ENCODE peak calls at places on chromosomes 16 and 17, in nine cellular contexts. C is PC-3, H is SK-N-SH, U is hepatocyte, G is GM23338, T is GM23248, I is neural progenitor cell, V is HCT116, Q is MM.1S. K is an unnamed sample.

GRCh38 chr16:84482001-84482891 is 22.2 kb downstream of the MEAK7 start:
- DNase-seq in I (no peak), C (no peak), H (peak), T (no peak), U (peak), Q (no peak), V (no peak), G (no peak), K (no peak)

GRCh38 chr16:30670072-30670824 is 12.0 kb downstream of the FBRS start:
- DNase-seq in V (no peak), Q (no peak), U (no peak), I (no peak), H (no peak), C (no peak), G (no peak), T (no peak), K (no peak)

GRCh38 chr17:14748036-14748715 is 447.3 kb downstream of the HS3ST3B1 start:
- DNase-seq in I (no peak), C (peak), T (peak), Q (no peak), H (no peak), V (no peak), U (no peak), G (no peak), K (peak)

GRCh38 chr16:51224317-51224716 is 73.2 kb upstream of the SALL1 start:
- DNase-seq in Q (no peak), I (no peak), C (no peak), G (no peak), H (no peak), T (no peak), V (no peak), U (no peak), K (no peak)

GRCh38 chr16:2784536-2785100 is 2.7 kb downstream of the PRSS33 start:
- DNase-seq in T (no peak), H (no peak), G (no peak), I (no peak), V (no peak), Q (no peak), C (no peak), U (no peak), K (no peak)

GRCh38 chr17:69246726-69247375 is 18.2 kb upstream of the ABCA10 start:
- DNase-seq in H (peak), I (peak), Q (peak), V (peak), T (peak), G (peak), C (peak), U (peak), K (peak)

GRCh38 chr17:60442271-60443201 is 20.2 kb downstream of the CHCT1 start:
- DNase-seq in I (no peak), U (no peak), G (no peak), T (peak), V (no peak), H (peak), C (peak), Q (no peak), K (no peak)

GRCh38 chr17:62705116-62705515 is 77.6 kb downstream of the MRC2 start:
- DNase-seq in T (no peak), Q (no peak), U (no peak), G (no peak), V (no peak), I (peak), H (no peak), C (no peak), K (no peak)

GRCh38 chr17:42548070-42548837 is 4.5 kb upstream of the HSD17B1 start:
- DNase-seq in Q (peak), U (peak), C (peak), I (peak), H (peak), T (no peak), V (no peak), G (peak), K (peak)

GRCh38 chr17:3738562-3739295 is 15.0 kb downstream of the HASPIN start:
- DNase-seq in Q (no peak), T (peak), U (peak), V (no peak), I (peak), H (no peak), G (peak), C (peak), K (peak)

GRCh38 chr17:69834494-69834893 is 240.5 kb upstream of the KCNJ16 start:
- DNase-seq in T (no peak), H (no peak), Q (no peak), U (no peak), V (no peak), C (no peak), I (no peak), G (no peak), K (no peak)

GRCh38 chr16:3979518-3979917 is 99.0 kb upstream of the CREBBP start:
- DNase-seq in V (no peak), C (no peak), U (no peak), T (no peak), I (no peak), Q (no peak), H (no peak), G (no peak), K (no peak)

GRCh38 chr16:79814124-79814523 is 213.6 kb upstream of the MAF start:
- DNase-seq in Q (no peak), G (no peak), I (no peak), C (no peak), V (no peak), T (no peak), U (no peak), H (no peak), K (no peak)

GRCh38 chr17:47252766-47253512 is 688 bp upstream of the ITGB3 start:
- DNase-seq in I (no peak), Q (no peak), V (no peak), G (peak), C (no peak), U (no peak), T (no peak), H (no peak), K (peak)

DNA sequence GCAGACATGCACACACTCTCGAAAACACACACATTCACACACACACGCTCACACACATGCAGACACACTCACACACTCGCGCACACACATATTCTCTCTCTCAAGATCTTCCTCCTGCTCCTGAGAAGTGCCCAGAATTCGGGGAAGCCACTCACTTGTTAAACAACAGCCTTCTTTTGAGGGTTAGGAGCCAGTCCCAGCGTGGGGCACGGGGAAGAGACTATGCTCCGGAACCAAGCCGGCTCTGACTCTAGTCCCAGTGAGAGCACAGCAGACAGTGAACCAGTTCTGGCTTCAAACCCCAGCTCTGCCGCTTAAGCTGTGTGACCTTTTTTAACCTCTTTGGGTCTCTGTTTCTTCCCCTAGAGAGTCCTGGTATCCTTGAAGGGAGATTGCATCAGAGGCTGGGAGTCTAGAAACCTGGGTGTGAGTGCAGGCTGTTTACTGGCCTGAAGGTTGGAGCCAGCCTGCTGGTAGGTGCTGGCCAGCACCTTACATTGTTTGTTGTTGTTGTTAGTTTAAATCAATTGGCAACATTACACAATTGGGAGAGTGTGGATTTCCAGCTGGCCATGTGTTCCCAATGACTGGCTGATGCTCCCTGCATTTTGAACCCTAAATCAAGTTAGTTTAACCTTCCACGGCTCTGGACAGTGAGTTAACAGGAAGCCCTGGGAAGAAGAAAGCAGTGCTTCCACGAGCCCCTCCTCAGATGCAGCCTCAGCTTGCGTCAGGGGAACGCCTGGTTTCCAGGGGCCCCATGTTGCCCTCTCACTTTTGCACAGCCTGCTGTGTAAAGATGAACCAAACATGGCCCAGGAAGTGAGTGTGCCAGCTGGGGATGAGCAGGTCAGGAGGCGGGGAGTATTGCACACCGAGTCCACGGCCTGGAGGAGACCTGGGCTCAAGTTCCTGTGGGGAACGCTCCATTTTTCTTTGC is 71.6 kb downstream of the GAS7 start:
- DNase-seq in I (peak), T (peak), Q (no peak), C (no peak), G (peak), H (peak), V (no peak), U (peak), K (no peak)
- H3K4me2 ChIP-seq in I (no peak), T (peak), Q (no peak), C (no peak), G (no peak), H (no peak), V (no peak), U (peak), K (no peak)

GRCh38 chr17:7440113-7440822 is 956 bp downstream of the FGF11 start:
- DNase-seq in V (no peak), H (peak), T (peak), U (peak), G (peak), Q (no peak), C (peak), I (peak), K (peak)
- H2AFZ ChIP-seq in V (no peak), H (peak), T (no peak), U (peak), G (peak), Q (no peak), C (peak), I (peak), K (peak)

GRCh38 chr17:76725580-76726230 is 701 bp downstream of the JMJD6 start:
- DNase-seq in Q (peak), I (no peak), G (peak), T (peak), C (peak), V (no peak), U (peak), H (peak), K (peak)
- TF ChIP-seq EZH2phosphoT487 in Q (no peak), I (no peak), G (no peak), T (no peak), C (no peak), V (no peak), U (no peak), H (no peak), K (no peak)

DNA sequence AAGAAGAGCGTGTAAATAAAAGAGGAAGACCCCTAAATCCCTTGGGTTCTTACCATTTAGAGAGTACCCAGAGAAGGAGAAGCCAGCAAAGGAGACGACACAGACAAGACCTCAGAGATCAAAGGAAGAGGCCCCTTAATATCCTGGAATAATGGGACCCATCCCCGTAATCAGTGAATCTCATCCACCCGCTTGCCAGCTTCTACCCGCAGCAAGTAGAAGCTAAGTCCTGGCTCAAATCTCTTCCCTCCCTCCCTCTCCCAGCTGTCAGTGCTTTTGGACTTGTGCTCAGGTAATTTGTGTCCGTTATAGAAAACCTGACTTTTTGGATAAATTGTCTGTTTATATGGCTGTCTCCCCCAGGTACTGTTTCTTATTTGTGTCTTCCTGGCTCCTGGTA is 1.9 kb downstream of the LYRM1 start:
- DNase-seq in U (no peak), C (no peak), I (no peak), G (no peak), V (no peak), T (no peak), H (no peak), Q (no peak), K (no peak)
- H3K4me2 ChIP-seq in U (peak), C (peak), I (peak), G (peak), V (peak), T (no peak), H (no peak), Q (peak), K (peak)

GRCh38 chr16:23557779-23558330 is 328 bp downstream of the UBFD1 start:
- DNase-seq in U (peak), H (no peak), V (no peak), I (no peak), C (no peak), T (peak), G (peak), Q (peak), K (no peak)
- H2AFZ ChIP-seq in U (peak), H (peak), V (no peak), I (peak), C (peak), T (peak), G (peak), Q (peak), K (peak)

DNA sequence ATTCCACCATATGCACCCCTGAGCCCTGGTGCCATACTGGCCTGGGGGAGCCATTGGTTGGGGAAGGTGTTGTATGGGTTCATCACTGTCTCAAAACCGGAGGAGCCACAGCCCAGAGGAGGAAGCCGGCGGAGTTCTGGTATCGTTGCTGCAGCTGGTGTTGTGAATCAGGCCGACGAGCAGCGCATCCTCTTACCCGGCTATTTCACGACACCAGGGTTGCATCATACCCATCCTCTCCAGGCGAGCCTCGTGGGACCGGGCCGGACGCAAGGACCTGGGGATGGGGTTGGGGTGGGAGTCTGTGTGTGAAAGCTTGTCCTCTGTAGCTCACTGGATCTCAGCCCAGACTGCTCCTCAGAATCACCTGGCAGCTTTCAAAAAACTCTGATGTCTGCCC is 6.6 kb upstream of the SLC12A3 start:
- DNase-seq in U (no peak), Q (no peak), V (no peak), C (no peak), T (no peak), I (no peak), G (no peak), H (no peak), K (no peak)
- TF ChIP-seq EZH2phosphoT487 in U (no peak), Q (no peak), V (no peak), C (no peak), T (no peak), I (no peak), G (no peak), H (no peak), K (no peak)

GRCh38 chr17:58326609-58327341 is 1.8 kb downstream of the TSPOAP1 start:
- DNase-seq in I (no peak), T (no peak), C (no peak), Q (no peak), H (peak), U (no peak), G (no peak), V (no peak), K (peak)
- H3K4me2 ChIP-seq in I (no peak), T (no peak), C (no peak), Q (no peak), H (no peak), U (no peak), G (no peak), V (no peak), K (peak)